ENCODE peak calls at places on chromosomes 11 and 22, in four cellular contexts. N is IMR-90, T is NB4, R is mucosa of descending colon. Z is an unnamed sample.

GRCh38 chr11:34651551-34651950 is 30.7 kb downstream of the EHF start:
- DNase-seq in R (no peak), N (peak), T (no peak), Z (no peak)

GRCh38 chr11:124474779-124475178 is 29.3 kb upstream of the OR8B8 start:
- DNase-seq in T (no peak), R (no peak), N (no peak), Z (no peak)

GRCh38 chr11:42595856-42596255 is 715.9 kb upstream of the API5 start:
- DNase-seq in N (no peak), R (no peak), T (no peak), Z (no peak)

GRCh38 chr22:24190566-24191208 is 9.4 kb downstream of the SUSD2 start:
- DNase-seq in N (no peak), T (no peak), R (peak), Z (no peak)

GRCh38 chr11:77779935-77780334 is 40.6 kb downstream of the RSF1 start:
- DNase-seq in R (no peak), T (peak), N (peak), Z (no peak)

GRCh38 chr22:35842954-35843353 is 125.3 kb downstream of the APOL5 start:
- DNase-seq in R (no peak), N (peak), T (peak), Z (peak)

GRCh38 chr11:116396332-116396731 is 376.5 kb downstream of the BUD13 start:
- DNase-seq in T (no peak), R (no peak), N (no peak), Z (no peak)

GRCh38 chr11:111992456-111992855 is 32.8 kb upstream of the DLAT start:
- DNase-seq in T (no peak), R (no peak), N (no peak), Z (no peak)

GRCh38 chr11:101369835-101370234 is 214.0 kb downstream of the TRPC6 start:
- DNase-seq in T (no peak), R (no peak), N (no peak), Z (no peak)

GRCh38 chr11:125941241-125941605 is 4.6 kb upstream of the VSIG10L2 start:
- DNase-seq in T (no peak), R (no peak), N (no peak), Z (no peak)

GRCh38 chr22:49728566-49729271 is 99.0 kb downstream of the BRD1 start:
- DNase-seq in T (no peak), R (no peak), N (no peak), Z (no peak)

GRCh38 chr11:114132427-114132826 is 72.9 kb downstream of the ZBTB16 start:
- DNase-seq in T (no peak), N (no peak), R (no peak), Z (no peak)

GRCh38 chr11:17157773-17158172 is 50.0 kb downstream of the PIK3C2A start:
- DNase-seq in N (no peak), R (no peak), T (no peak), Z (no peak)
- TF ChIP-seq CTCF in N (no peak), R (no peak), T (no peak), Z (no peak)

DNA sequence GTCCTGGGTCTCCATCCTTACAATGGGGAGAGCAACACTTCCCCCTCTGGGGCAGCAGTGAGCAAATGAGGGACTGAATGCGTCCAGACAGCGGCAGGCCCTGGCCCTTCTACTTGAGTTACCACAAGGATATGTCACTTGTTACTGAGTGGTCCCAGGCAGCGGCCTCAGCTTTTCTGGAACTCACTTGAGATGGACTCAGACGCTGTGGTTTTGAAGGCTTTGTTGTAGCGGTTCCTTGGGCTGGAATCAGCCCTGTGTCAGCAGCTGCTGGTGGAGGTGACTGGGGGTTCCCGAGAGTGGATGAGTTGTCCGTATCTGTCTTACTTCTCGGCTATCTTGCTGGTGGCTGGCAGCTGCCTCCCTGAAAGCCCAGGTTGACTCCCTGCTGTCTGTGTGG is 77.0 kb downstream of the MICAL2 start:
- DNase-seq in T (no peak), N (peak), R (no peak), Z (no peak)
- TF ChIP-seq CTCF in T (no peak), N (no peak), R (no peak), Z (no peak)

GRCh38 chr22:37498289-37498909 is 12.2 kb upstream of the MFNG start:
- DNase-seq in R (peak), N (no peak), T (peak), Z (peak)
- TF ChIP-seq CTCF in R (peak), N (peak), T (peak), Z (peak)

GRCh38 chr11:133966924-133967598 is 10.3 kb upstream of the IGSF9B start:
- DNase-seq in N (no peak), R (no peak), T (peak), Z (peak)

GRCh38 chr11:133968300-133968699 is 11.5 kb upstream of the IGSF9B start:
- DNase-seq in N (no peak), T (no peak), R (no peak), Z (no peak)

GRCh38 chr11:133966147-133966546 is 9.4 kb upstream of the IGSF9B start:
- DNase-seq in R (no peak), N (no peak), T (no peak), Z (no peak)

GRCh38 chr11:133969072-133969471 is 12.3 kb upstream of the IGSF9B start:
- DNase-seq in T (no peak), R (no peak), N (no peak), Z (no peak)

GRCh38 chr11:133967599-133968238 is 11.0 kb upstream of the IGSF9B start:
- DNase-seq in R (no peak), T (no peak), N (no peak), Z (no peak)
- TF ChIP-seq CTCF in R (no peak), T (no peak), N (no peak), Z (no peak)

GRCh38 chr11:134558916-134559616 is 147.0 kb upstream of the B3GAT1 start:
- DNase-seq in T (no peak), N (no peak), R (no peak), Z (no peak)
- TF ChIP-seq CTCF in T (no peak), N (no peak), R (no peak), Z (no peak)

DNA sequence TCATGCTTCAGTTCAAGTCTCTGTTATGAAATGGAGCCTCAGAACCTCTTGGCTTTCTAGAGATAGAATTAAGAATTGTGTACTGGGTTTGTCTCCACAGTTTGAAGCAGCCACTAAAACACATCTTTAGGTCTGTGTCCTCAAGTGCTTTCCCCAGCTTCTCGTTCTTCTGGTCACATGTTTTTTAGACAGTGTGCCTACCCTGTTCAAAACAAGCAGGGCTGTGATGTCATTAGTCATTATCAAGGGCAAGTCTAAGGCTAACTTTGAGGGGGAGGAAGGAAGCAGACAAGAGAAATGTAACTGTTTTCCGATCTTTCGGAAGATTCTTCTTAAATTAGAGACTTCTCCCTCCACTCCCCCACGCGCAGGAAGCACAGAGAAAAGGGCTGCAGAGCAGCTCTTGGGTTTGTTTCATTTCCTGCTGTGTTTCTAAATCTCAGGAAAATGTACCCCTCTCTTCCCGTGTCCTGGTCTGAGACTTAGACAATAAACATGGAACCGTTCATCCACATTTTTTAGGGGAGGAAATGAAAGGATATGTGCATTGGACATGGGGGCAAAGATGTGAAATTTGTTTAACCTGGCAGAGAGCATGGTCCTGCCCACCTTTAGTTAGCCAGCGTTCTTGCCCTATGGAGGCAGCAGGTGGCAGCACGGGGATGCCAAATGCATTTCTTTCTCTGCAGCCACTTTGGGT is 3.1 kb downstream of the AKIP1 start:
- DNase-seq in N (peak), R (no peak), T (peak), Z (peak)
- TF ChIP-seq CTCF in N (peak), R (peak), T (peak), Z (no peak)

Z was measured in glutamatergic neuron.